ENCODE peak calls at places on chromosomes 5 and 9, in ten cellular contexts. Y, L, R, B, K, D, W, I, Z and S are unnamed samples.

GRCh38 chr5:102090770-102091169 is 205.3 kb downstream of the SLCO4C1 start:
- DNase-seq in Y (no peak), L (no peak), R (peak), B (peak), K (no peak), D (no peak), W (no peak), I (peak), Z (no peak), S (peak)

GRCh38 chr5:77984587-77984986 is 208.4 kb upstream of the TBCA start:
- DNase-seq in Y (no peak), L (no peak), R (peak), B (no peak), K (no peak), D (no peak), W (no peak), I (peak), Z (no peak), S (no peak)

GRCh38 chr9:133633681-133633990 is 2.5 kb upstream of the DBH start:
- DNase-seq in Y (no peak), L (no peak), R (no peak), B (no peak), K (no peak), D (no peak), W (no peak), I (no peak), Z (no peak), S (no peak)

GRCh38 chr9:116899337-116900006 is 212.4 kb downstream of the TRIM32 start:
- DNase-seq in Y (no peak), L (no peak), R (peak), B (no peak), K (no peak), D (no peak), W (no peak), I (no peak), Z (no peak), S (no peak)

GRCh38 chr9:91495450-91495849 is 71.8 kb upstream of the NFIL3 start:
- DNase-seq in Y (peak), L (no peak), R (no peak), B (no peak), K (no peak), D (no peak), W (no peak), I (no peak), Z (no peak), S (no peak)

GRCh38 chr5:40446910-40447309 is 232.8 kb upstream of the PTGER4 start:
- DNase-seq in Y (peak), L (no peak), R (peak), B (no peak), K (no peak), D (no peak), W (no peak), I (peak), Z (no peak), S (no peak)

GRCh38 chr9:133237271-133237731 is 28.3 kb upstream of the OBP2B start:
- DNase-seq in Y (no peak), L (no peak), R (peak), B (no peak), K (peak), D (peak), W (no peak), I (no peak), Z (peak), S (no peak)

GRCh38 chr9:87751423-87751822 is 25.5 kb downstream of the CTSL start:
- DNase-seq in Y (no peak), L (no peak), R (no peak), B (no peak), K (no peak), D (no peak), W (no peak), I (no peak), Z (no peak), S (no peak)

GRCh38 chr5:168782172-168782571 is 203.0 kb upstream of the PANK3 start:
- DNase-seq in Y (no peak), L (no peak), R (peak), B (no peak), K (no peak), D (no peak), W (no peak), I (no peak), Z (no peak), S (no peak)

GRCh38 chr9:114263853-114264510 is 58.9 kb upstream of the ORM1 start:
- DNase-seq in Y (no peak), L (no peak), R (peak), B (no peak), K (no peak), D (no peak), W (no peak), I (no peak), Z (no peak), S (no peak)

GRCh38 chr9:33414263-33414662 is 11.9 kb upstream of the AQP7 start:
- DNase-seq in Y (no peak), L (no peak), R (no peak), B (no peak), K (peak), D (no peak), W (no peak), I (no peak), Z (no peak), S (no peak)

GRCh38 chr5:149320791-149321330 is 24.4 kb upstream of the GRPEL2 start:
- DNase-seq in Y (peak), L (no peak), R (peak), B (no peak), K (peak), D (no peak), W (peak), I (peak), Z (peak), S (no peak)

GRCh38 chr5:110854200-110854599 is 115.4 kb downstream of the SLC25A46 start:
- DNase-seq in Y (no peak), L (no peak), R (no peak), B (no peak), K (no peak), D (no peak), W (no peak), I (no peak), Z (no peak), S (no peak)

GRCh38 chr5:110852541-110852940 is 113.7 kb downstream of the SLC25A46 start:
- DNase-seq in Y (no peak), L (no peak), R (no peak), B (no peak), K (no peak), D (no peak), W (no peak), I (no peak), Z (no peak), S (no peak)

GRCh38 chr5:110851357-110851756 is 112.5 kb downstream of the SLC25A46 start:
- DNase-seq in Y (peak), L (no peak), R (no peak), B (no peak), K (no peak), D (no peak), W (no peak), I (no peak), Z (no peak), S (no peak)

GRCh38 chr5:110853267-110853666 is 114.5 kb downstream of the SLC25A46 start:
- DNase-seq in Y (peak), L (no peak), R (peak), B (no peak), K (no peak), D (no peak), W (no peak), I (no peak), Z (no peak), S (no peak)

DNA sequence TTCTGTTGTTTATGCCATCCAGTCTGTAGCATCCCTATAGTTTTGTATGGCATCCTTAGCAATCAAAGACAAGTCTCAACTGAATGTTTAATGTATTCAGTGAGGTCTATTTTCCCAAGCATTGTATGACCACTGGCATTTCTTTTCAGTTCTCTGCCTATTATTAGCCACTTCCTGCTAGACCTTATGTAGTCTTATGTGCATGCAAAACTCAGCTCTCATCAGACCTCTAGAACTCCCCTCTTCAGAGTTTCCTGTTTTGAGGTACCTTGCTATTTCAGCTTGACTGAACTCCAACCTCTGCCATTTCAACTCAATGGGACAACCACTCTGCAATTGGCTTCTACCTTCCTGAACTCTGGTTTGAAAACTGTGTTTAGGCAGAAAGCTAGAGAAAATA is 113.2 kb downstream of the SLC25A46 start:
- DNase-seq in Y (no peak), L (no peak), R (no peak), B (peak), K (no peak), D (no peak), W (no peak), I (no peak), Z (no peak), S (no peak)
- H3K4me3 ChIP-seq in Y (no peak), L (no peak), R (no peak), B (no peak), K (no peak), D (no peak), W (no peak), I (no peak), Z (no peak), S (no peak)

GRCh38 chr9:35563791-35564197 is 41.3 kb upstream of the TESK1 start:
- DNase-seq in Y (no peak), L (no peak), R (peak), B (no peak), K (peak), D (peak), W (no peak), I (peak), Z (peak), S (no peak)
- H3K4me3 ChIP-seq in Y (no peak), L (no peak), R (no peak), B (no peak), K (peak), D (peak), W (no peak), I (peak), Z (no peak), S (no peak)

GRCh38 chr5:135127604-135128240 is 93.7 kb upstream of the PITX1 start:
- DNase-seq in Y (peak), L (no peak), R (no peak), B (no peak), K (peak), D (no peak), W (no peak), I (peak), Z (no peak), S (no peak)
- H3K4me3 ChIP-seq in Y (no peak), L (no peak), R (no peak), B (no peak), K (no peak), D (no peak), W (no peak), I (peak), Z (no peak), S (no peak)

GRCh38 chr5:119357815-119358559 is 2.2 kb downstream of the TNFAIP8 start:
- DNase-seq in Y (no peak), L (no peak), R (no peak), B (no peak), K (no peak), D (no peak), W (no peak), I (no peak), Z (no peak), S (no peak)
- H3K4me3 ChIP-seq in Y (no peak), L (no peak), R (no peak), B (peak), K (peak), D (peak), W (no peak), I (no peak), Z (no peak), S (no peak)

DNA sequence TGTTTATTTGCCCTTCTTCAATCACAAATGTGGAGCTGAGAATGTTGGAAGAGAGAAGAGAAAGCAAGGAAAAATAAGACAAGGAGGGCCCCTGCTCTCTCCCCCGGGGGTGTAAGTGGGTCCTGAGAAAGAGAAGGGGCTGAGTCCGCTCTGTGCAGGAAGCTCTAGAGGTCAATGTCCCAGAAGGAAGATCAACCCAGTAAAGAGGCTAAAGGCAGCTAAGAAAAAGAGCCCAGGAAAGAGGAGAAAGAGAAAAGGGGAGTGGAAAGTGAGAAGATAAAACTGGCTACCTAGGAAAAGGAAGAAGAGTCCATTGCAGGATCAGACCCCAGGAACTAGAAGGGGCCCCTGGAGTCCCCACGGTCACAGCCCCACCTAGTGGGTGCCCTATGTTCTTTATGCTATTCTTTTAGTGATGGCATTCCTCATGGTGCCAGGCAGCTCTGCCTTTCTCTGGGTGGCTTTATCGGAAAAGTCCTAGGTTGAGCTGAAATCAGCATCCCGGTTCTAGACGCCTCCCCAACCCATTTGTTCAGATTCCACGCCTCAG is 583.4 kb downstream of the ACTL7B start:
- DNase-seq in Y (no peak), L (no peak), R (peak), B (peak), K (peak), D (no peak), W (peak), I (peak), Z (peak), S (no peak)
- H3K4me3 ChIP-seq in Y (peak), L (no peak), R (no peak), B (no peak), K (peak), D (peak), W (no peak), I (no peak), Z (no peak), S (no peak)

GRCh38 chr5:50745221-50745620 is 78.8 kb downstream of the PARP8 start:
- DNase-seq in Y (no peak), L (no peak), R (no peak), B (no peak), K (no peak), D (no peak), W (no peak), I (no peak), Z (no peak), S (no peak)
- H3K4me3 ChIP-seq in Y (no peak), L (peak), R (no peak), B (peak), K (no peak), D (peak), W (no peak), I (no peak), Z (no peak), S (peak)

GRCh38 chr5:59893436-59894227 is at the start of gene PDE4D:
- DNase-seq in Y (peak), L (no peak), R (peak), B (peak), K (peak), D (peak), W (no peak), I (no peak), Z (peak), S (no peak)
- H3K4me3 ChIP-seq in Y (peak), L (no peak), R (no peak), B (no peak), K (peak), D (peak), W (no peak), I (no peak), Z (no peak), S (no peak)

DNA sequence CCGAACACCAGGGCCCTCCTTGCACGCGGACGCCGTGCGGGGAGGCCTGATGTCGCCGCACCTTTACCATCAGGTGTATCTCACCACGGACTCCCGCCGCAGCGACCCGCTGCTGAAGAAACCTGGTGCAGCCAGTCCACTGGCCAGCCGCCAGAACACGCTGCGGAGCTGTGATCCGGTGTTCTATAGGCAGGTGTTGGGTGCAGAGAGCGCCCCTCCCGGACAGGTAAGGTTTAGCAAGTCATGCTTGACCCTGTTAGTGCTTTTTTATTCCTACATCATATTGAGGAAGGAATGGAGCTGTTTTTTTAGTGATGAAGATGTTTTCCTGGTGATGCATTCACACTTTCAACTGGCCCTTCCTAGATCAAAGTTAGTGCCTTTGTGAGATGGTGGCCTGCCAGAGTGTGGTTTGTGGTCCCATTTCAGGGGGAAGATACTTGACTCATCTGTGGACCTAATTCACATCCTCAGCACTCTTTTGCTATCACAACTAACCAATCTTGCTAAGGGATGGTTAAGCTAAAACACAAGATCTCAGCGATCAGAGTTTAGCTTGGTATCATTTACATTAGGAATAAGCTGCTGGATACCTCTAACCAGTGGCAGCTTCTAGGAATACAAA is 2.7 kb downstream of the PCDHGC3 start:
- DNase-seq in Y (no peak), L (no peak), R (peak), B (peak), K (peak), D (no peak), W (no peak), I (no peak), Z (no peak), S (no peak)
- H3K4me3 ChIP-seq in Y (peak), L (no peak), R (no peak), B (no peak), K (peak), D (peak), W (no peak), I (no peak), Z (peak), S (no peak)

GRCh38 chr9:36398745-36399144 is 1.3 kb downstream of the RNF38 start:
- DNase-seq in Y (no peak), L (no peak), R (peak), B (no peak), K (no peak), D (no peak), W (no peak), I (no peak), Z (no peak), S (no peak)

GRCh38 chr9:36401179-36401740 is 1.2 kb upstream of the RNF38 start:
- DNase-seq in Y (peak), L (peak), R (peak), B (no peak), K (peak), D (no peak), W (no peak), I (peak), Z (no peak), S (no peak)

GRCh38 chr9:36400332-36401178 is 486 bp upstream of the RNF38 start:
- DNase-seq in Y (peak), L (peak), R (peak), B (peak), K (peak), D (peak), W (peak), I (peak), Z (peak), S (peak)

GRCh38 chr9:36401897-36402480 is 1.9 kb upstream of the RNF38 start:
- DNase-seq in Y (no peak), L (no peak), R (no peak), B (no peak), K (no peak), D (no peak), W (no peak), I (peak), Z (no peak), S (no peak)

DNA sequence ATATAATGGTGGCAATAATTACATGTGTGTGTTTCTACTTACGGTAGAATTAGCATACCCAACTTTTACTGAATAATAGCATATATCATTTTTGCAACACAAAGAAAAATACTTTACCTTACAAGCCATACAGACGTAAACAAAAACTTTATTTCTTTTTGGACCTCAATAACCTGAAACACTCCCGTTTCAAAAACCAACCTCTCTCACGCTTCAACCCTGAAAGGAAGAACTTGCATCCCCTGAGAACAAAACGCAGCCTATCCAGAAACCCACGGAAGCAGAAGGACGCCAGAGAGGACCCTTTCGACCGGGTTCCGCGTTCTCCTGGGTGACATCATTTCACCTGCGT is at the start of gene RNF38:
- DNase-seq in Y (no peak), L (peak), R (no peak), B (no peak), K (no peak), D (no peak), W (no peak), I (no peak), Z (no peak), S (peak)
- H3K4me3 ChIP-seq in Y (peak), L (peak), R (peak), B (peak), K (peak), D (peak), W (peak), I (peak), Z (peak), S (peak)